ENCODE peak calls at places on chromosomes 13 and 19, in six cellular contexts. One of them, this sample, is unnamed.

GRCh38 chr13:51015973-51016372 is 95.1 kb downstream of the C13orf42 start:
- DNase-seq in neural progenitor cell: no peak
- DNase-seq in hypothalamus: no peak
- DNase-seq in activated naive CD4-positive, alpha-beta T cell treated with anti-CD3 and anti-CD28 coated beads for 36 hours: no peak
- DNase-seq in PC-9: no peak
- DNase-seq in breast epithelium: no peak
- DNase-seq in this sample: no peak

GRCh38 chr13:28409648-28410047 is 85.3 kb downstream of the FLT1 start:
- DNase-seq in neural progenitor cell: no peak
- DNase-seq in hypothalamus: no peak
- DNase-seq in activated naive CD4-positive, alpha-beta T cell treated with anti-CD3 and anti-CD28 coated beads for 36 hours: no peak
- DNase-seq in PC-9: no peak
- DNase-seq in breast epithelium: no peak
- DNase-seq in this sample: no peak

GRCh38 chr13:27395007-27395510 is 29.4 kb upstream of the GTF3A start:
- DNase-seq in neural progenitor cell: peak; percentile 57
- DNase-seq in hypothalamus: no peak
- DNase-seq in activated naive CD4-positive, alpha-beta T cell treated with anti-CD3 and anti-CD28 coated beads for 36 hours: no peak
- DNase-seq in PC-9: no peak
- DNase-seq in breast epithelium: no peak
- DNase-seq in this sample: no peak

GRCh38 chr19:6047741-6048231 is 62.5 kb downstream of the RFX2 start:
- DNase-seq in neural progenitor cell: peak; percentile 80
- DNase-seq in hypothalamus: no peak
- DNase-seq in activated naive CD4-positive, alpha-beta T cell treated with anti-CD3 and anti-CD28 coated beads for 36 hours: no peak
- DNase-seq in PC-9: no peak
- DNase-seq in breast epithelium: peak; percentile 48
- DNase-seq in this sample: no peak

GRCh38 chr13:32381539-32381938 is 46.4 kb downstream of the N4BP2L1 start:
- DNase-seq in neural progenitor cell: peak; percentile 71
- DNase-seq in hypothalamus: no peak
- DNase-seq in activated naive CD4-positive, alpha-beta T cell treated with anti-CD3 and anti-CD28 coated beads for 36 hours: peak; percentile 10
- DNase-seq in PC-9: no peak
- DNase-seq in breast epithelium: no peak
- DNase-seq in this sample: no peak

GRCh38 chr13:84192125-84192524 is 309.9 kb upstream of the SLITRK1 start:
- DNase-seq in neural progenitor cell: no peak
- DNase-seq in hypothalamus: no peak
- DNase-seq in activated naive CD4-positive, alpha-beta T cell treated with anti-CD3 and anti-CD28 coated beads for 36 hours: no peak
- DNase-seq in PC-9: no peak
- DNase-seq in breast epithelium: no peak
- DNase-seq in this sample: no peak

GRCh38 chr13:112325941-112326645 is 50.1 kb upstream of the SPACA7 start:
- DNase-seq in neural progenitor cell: no peak
- DNase-seq in hypothalamus: no peak
- DNase-seq in activated naive CD4-positive, alpha-beta T cell treated with anti-CD3 and anti-CD28 coated beads for 36 hours: no peak
- DNase-seq in PC-9: no peak
- DNase-seq in breast epithelium: no peak
- DNase-seq in this sample: peak; percentile 71

GRCh38 chr13:48151343-48151742 is 56.4 kb upstream of the MED4 start:
- DNase-seq in neural progenitor cell: no peak
- DNase-seq in hypothalamus: no peak
- DNase-seq in activated naive CD4-positive, alpha-beta T cell treated with anti-CD3 and anti-CD28 coated beads for 36 hours: no peak
- DNase-seq in PC-9: no peak
- DNase-seq in breast epithelium: no peak
- DNase-seq in this sample: no peak

GRCh38 chr13:76331948-76332712 is 554.1 kb downstream of the KCTD12 start:
- DNase-seq in neural progenitor cell: no peak
- DNase-seq in hypothalamus: no peak
- DNase-seq in activated naive CD4-positive, alpha-beta T cell treated with anti-CD3 and anti-CD28 coated beads for 36 hours: no peak
- DNase-seq in PC-9: no peak
- DNase-seq in breast epithelium: no peak
- DNase-seq in this sample: no peak

This sample was measured in upper lobe of left lung.